ENCODE peak calls at places on chromosomes 6 and 20, in six cellular contexts. U is mesenchymal stem cell, K is H9, Z is H1, Q is neuronal stem cell, V is trophoblast cell. D is an unnamed sample. For H3K4me1, the result is how much of the 10 kb centered on the place peaks cover.

GRCh38 chr20:34084227-34084923 is 27.7 kb downstream of the EIF2S2 start:
- DNase-seq in K (no peak), Q (no peak), Z (no peak), V (no peak), U (no peak), D (no peak)

GRCh38 chr6:151399679-151400078 is 8.3 kb upstream of the ZBTB2 start:
- DNase-seq in Z (no peak), Q (no peak), U (no peak), K (no peak), V (peak), D (no peak)

GRCh38 chr20:3248167-3248992 is 9.4 kb upstream of the SLC4A11 start:
- DNase-seq in Z (peak), Q (peak), V (peak), K (peak), U (peak), D (no peak)

GRCh38 chr6:165663736-165664552 is 903 bp upstream of the PDE10A start:
- DNase-seq in U (peak), V (no peak), Q (peak), K (peak), Z (peak), D (no peak)

GRCh38 chr6:149235130-149235561 is 82.4 kb upstream of the TAB2 start:
- DNase-seq in U (peak), K (no peak), Q (no peak), V (no peak), Z (no peak), D (peak)

GRCh38 chr6:119493980-119494379 is 144.4 kb upstream of the MAN1A1 start:
- DNase-seq in K (no peak), U (no peak), Z (no peak), Q (no peak), V (no peak), D (no peak)

GRCh38 chr20:9359561-9360308 is 154.7 kb upstream of the LAMP5 start:
- DNase-seq in V (peak), Z (peak), K (peak), U (peak), Q (peak), D (peak)

GRCh38 chr6:148867851-148868250 is 121.0 kb downstream of the UST start:
- DNase-seq in U (peak), K (no peak), Q (no peak), Z (no peak), V (no peak), D (peak)

GRCh38 chr6:54445207-54445606 is 137.0 kb downstream of the TINAG start:
- DNase-seq in V (no peak), U (no peak), Z (no peak), Q (no peak), K (no peak), D (no peak)

GRCh38 chr6:6690144-6690483 is 101.6 kb downstream of the LY86 start:
- DNase-seq in V (no peak), K (no peak), Z (no peak), U (no peak), Q (no peak), D (no peak)

GRCh38 chr6:6688951-6689350 is 100.4 kb downstream of the LY86 start:
- DNase-seq in Q (no peak), Z (no peak), V (no peak), U (peak), K (no peak), D (no peak)

GRCh38 chr6:6686748-6687601 is 98.5 kb downstream of the LY86 start:
- DNase-seq in Q (peak), V (peak), U (peak), Z (peak), K (peak), D (no peak)

GRCh38 chr6:6688283-6688682 is 99.8 kb downstream of the LY86 start:
- DNase-seq in V (no peak), Z (no peak), Q (no peak), U (peak), K (no peak), D (no peak)

GRCh38 chr6:6689413-6690143 is 101.1 kb downstream of the LY86 start:
- DNase-seq in V (no peak), K (no peak), Z (no peak), Q (no peak), U (no peak), D (peak)
- H3K4me1 ChIP-seq in V (under half), K (under half), Z (under half), Q (under half), U (under half), D (under half)

GRCh38 chr6:63675138-63675537 is 39.5 kb downstream of the PHF3 start:
- DNase-seq in K (no peak), U (no peak), Z (no peak), Q (no peak), V (no peak), D (no peak)

GRCh38 chr6:63674635-63675034 is 39.0 kb downstream of the PHF3 start:
- DNase-seq in V (no peak), K (no peak), Q (no peak), U (no peak), Z (no peak), D (no peak)

GRCh38 chr6:63673692-63674091 is 38.1 kb downstream of the PHF3 start:
- DNase-seq in U (no peak), K (no peak), V (no peak), Q (no peak), Z (no peak), D (no peak)

GRCh38 chr6:63671098-63671754 is 35.6 kb downstream of the PHF3 start:
- DNase-seq in Z (no peak), K (no peak), U (no peak), V (no peak), Q (no peak), D (no peak)

GRCh38 chr6:63672582-63673129 is 37.1 kb downstream of the PHF3 start:
- DNase-seq in U (no peak), V (no peak), K (no peak), Z (no peak), Q (no peak), D (no peak)
- H3K27ac ChIP-seq in U (no peak), V (no peak), K (no peak), Z (no peak), Q (no peak), D (no peak)

DNA sequence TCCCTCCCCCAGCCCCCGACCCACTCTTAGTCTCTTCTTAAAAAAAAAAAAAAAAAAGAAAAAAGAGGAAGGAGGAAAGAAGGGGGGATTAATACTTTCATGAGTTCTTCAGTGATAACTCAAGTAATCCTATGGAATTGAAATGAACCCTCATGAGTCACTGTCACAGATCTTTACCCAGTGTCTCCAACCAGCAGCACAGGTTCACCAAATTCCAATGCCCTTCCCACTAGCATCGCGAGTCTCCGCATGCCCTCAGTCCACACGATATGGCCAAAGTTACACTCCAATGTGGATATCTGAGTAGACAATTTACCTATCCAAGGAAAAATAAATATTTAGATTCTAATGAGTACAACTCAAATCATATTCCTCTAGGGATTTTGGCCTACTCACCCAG is 74.5 kb downstream of the MDN1 start:
- DNase-seq in Z (no peak), V (no peak), K (no peak), U (no peak), Q (no peak), D (no peak)
- H3K14ac ChIP-seq in Z (no peak), V (no peak), K (no peak), U (no peak), Q (no peak), D (no peak)

DNA sequence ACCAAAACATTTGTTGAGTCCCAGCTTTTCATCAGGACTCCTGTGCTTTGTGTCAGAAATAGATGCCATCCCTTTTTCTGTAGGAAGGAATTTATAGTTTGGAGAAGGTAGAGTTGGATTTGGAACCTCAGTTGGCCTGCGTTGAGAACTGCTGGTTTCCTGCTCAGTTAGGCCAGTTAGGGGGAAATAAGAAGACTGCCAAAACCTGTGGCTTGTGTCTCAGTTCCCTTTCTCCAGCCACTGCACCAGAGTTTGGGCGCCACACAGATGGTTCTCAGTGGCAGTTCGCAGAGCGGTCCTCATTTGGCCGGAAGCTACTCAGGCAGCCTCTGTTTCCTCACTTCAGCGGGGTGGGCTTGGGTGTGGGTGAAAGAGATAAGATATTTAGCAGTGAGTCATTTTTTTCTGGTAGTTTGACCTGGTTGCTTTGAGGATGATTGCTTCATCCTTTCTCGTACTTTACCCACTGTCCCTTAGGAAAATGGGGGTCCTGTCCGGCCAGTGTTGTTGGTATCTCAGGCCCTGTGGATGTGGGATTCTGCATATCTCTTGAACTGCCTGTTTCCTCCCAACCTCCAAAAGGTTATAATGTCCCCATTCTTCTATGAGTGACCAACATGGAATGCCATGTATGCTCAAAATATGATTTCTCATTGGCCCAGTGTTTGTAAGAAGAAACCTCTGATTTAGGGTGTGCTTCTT is 53.7 kb downstream of the JARID2 start:
- DNase-seq in K (no peak), Z (peak), U (no peak), V (no peak), Q (no peak), D (peak)
- H3K4me1 ChIP-seq in K (under half), Z (under half), U (under half), V (under half), Q (under half), D (under half)

GRCh38 chr6:107202876-107203468 is 87.7 kb upstream of the BEND3 start:
- DNase-seq in K (no peak), V (peak), U (no peak), Q (no peak), Z (no peak), D (no peak)
- H3K27ac ChIP-seq in K (no peak), V (no peak), U (no peak), Q (no peak), Z (no peak), D (no peak)

GRCh38 chr6:104601756-104602155 is 258.0 kb downstream of the HACE1 start:
- DNase-seq in V (no peak), K (no peak), Q (no peak), U (no peak), Z (no peak), D (no peak)
- H3K14ac ChIP-seq in V (no peak), K (no peak), Q (no peak), U (no peak), Z (no peak), D (no peak)

GRCh38 chr6:156942266-156942665 is 165.1 kb downstream of the ARID1B start:
- DNase-seq in V (no peak), K (peak), Q (no peak), U (no peak), Z (no peak), D (no peak)
- H3K4me1 ChIP-seq in V (under half), K (under half), Q (under half), U (under half), Z (under half), D (under half)

GRCh38 chr6:20411544-20411943 is 9.9 kb downstream of the E2F3 start:
- DNase-seq in V (no peak), U (no peak), K (no peak), Z (no peak), Q (no peak), D (no peak)

GRCh38 chr6:20412674-20413073 is 11.0 kb downstream of the E2F3 start:
- DNase-seq in V (no peak), Q (no peak), K (no peak), U (no peak), Z (no peak), D (no peak)

GRCh38 chr6:20409427-20409971 is 7.8 kb downstream of the E2F3 start:
- DNase-seq in U (peak), Z (no peak), K (no peak), Q (no peak), V (no peak), D (no peak)

GRCh38 chr6:20411953-20412352 is 10.3 kb downstream of the E2F3 start:
- DNase-seq in Z (no peak), Q (no peak), K (no peak), U (no peak), V (no peak), D (no peak)

DNA sequence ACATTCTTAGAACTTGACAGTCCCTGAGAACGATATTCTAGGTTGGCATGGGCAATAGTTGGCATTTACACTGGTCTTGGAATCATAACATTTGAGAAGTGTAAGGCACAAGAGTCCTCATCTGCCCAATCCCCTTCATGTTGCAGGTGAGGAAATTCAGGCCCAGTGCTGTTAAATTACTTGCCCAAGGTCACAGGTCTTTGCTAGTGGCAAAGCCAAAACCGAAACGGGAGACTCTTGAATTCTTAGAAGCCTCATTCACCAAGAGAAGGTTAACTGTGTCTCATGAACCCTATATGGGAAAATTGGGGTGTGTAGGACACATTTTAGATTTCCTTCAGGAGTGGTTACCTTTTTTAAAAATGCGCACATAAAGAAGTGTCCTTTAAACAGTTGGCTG is 7.2 kb downstream of the E2F3 start:
- DNase-seq in Q (no peak), K (no peak), V (no peak), U (no peak), Z (no peak), D (no peak)
- H3K27ac ChIP-seq in Q (no peak), K (no peak), V (no peak), U (no peak), Z (no peak), D (no peak)

D was measured in IMR-90.